ENCODE peak calls at places on chromosomes 5 and 9, in five cellular contexts. E is Panc1, T is stomach, Q is breast epithelium, N is HepG2. L is an unnamed sample.

GRCh38 chr9:37031902-37032301 is 2.2 kb downstream of the PAX5 start:
- DNase-seq in E (no peak), T (no peak), Q (no peak), N (no peak), L (no peak)

GRCh38 chr9:30301271-30301963 is 2083.0 kb upstream of the ACO1 start:
- DNase-seq in E (no peak), T (no peak), Q (no peak), N (no peak), L (peak; percentile 45)

GRCh38 chr5:61919920-61920319 is 386.1 kb upstream of the KIF2A start:
- DNase-seq in E (no peak), T (peak; percentile 28), Q (no peak), N (peak; percentile 56), L (no peak)

GRCh38 chr9:123609844-123610243 is 253.8 kb downstream of the CRB2 start:
- DNase-seq in E (no peak), T (no peak), Q (no peak), N (no peak), L (no peak)

GRCh38 chr5:118832974-118833373 is 155.4 kb downstream of the DTWD2 start:
- DNase-seq in E (no peak), T (no peak), Q (no peak), N (no peak), L (no peak)

GRCh38 chr9:133429641-133430161 is 7.5 kb downstream of the ADAMTS13 start:
- DNase-seq in E (no peak), T (peak; percentile 65), Q (no peak), N (peak; percentile 21), L (no peak)

GRCh38 chr9:36092509-36093215 is 43.9 kb upstream of the GLIPR2 start:
- DNase-seq in E (no peak), T (no peak), Q (no peak), N (no peak), L (no peak)

GRCh38 chr9:129312251-129312650 is 134.2 kb upstream of the IER5L start:
- DNase-seq in E (no peak), T (no peak), Q (no peak), N (no peak), L (no peak)

GRCh38 chr5:171953860-171954701 is 52.4 kb downstream of the FBXW11 start:
- DNase-seq in E (peak; percentile 85), T (no peak), Q (no peak), N (peak; percentile 62), L (no peak)

GRCh38 chr5:175444060-175444904 is at the start of gene DRD1:
- DNase-seq in E (no peak), T (peak; percentile 57), Q (no peak), N (no peak), L (no peak)

GRCh38 chr9:109273869-109274268 is 47.0 kb downstream of the EPB41L4B start:
- DNase-seq in E (no peak), T (no peak), Q (no peak), N (no peak), L (no peak)

GRCh38 chr9:108622467-108622866 is 233.3 kb downstream of the ACTL7B start:
- DNase-seq in E (no peak), T (no peak), Q (no peak), N (no peak), L (no peak)

GRCh38 chr5:87722286-87722685 is 309.6 kb upstream of the CCNH start:
- DNase-seq in E (no peak), T (no peak), Q (no peak), N (no peak), L (no peak)

GRCh38 chr9:34500623-34501267 is 22.0 kb downstream of the ENHO start:
- DNase-seq in E (peak; percentile 62), T (peak; percentile 69), Q (peak; percentile 23), N (peak; percentile 18), L (peak; percentile 28)

GRCh38 chr9:126222363-126222834 is 104.2 kb upstream of the MVB12B start:
- DNase-seq in E (no peak), T (no peak), Q (no peak), N (no peak), L (no peak)

GRCh38 chr5:65395526-65396155 is 86.1 kb downstream of the ADAMTS6 start:
- DNase-seq in E (no peak), T (no peak), Q (no peak), N (no peak), L (no peak)

GRCh38 chr5:140648132-140648432 is 453 bp downstream of the IK start:
- DNase-seq in E (no peak), T (no peak), Q (no peak), N (no peak), L (no peak)

GRCh38 chr9:95644377-95644776 is 127.6 kb upstream of the PTCH1 start:
- DNase-seq in E (no peak), T (no peak), Q (no peak), N (no peak), L (no peak)

GRCh38 chr5:153565822-153566221 is 75.4 kb downstream of the GRIA1 start:
- DNase-seq in E (no peak), T (no peak), Q (no peak), N (no peak), L (no peak)

GRCh38 chr9:126125177-126125576 is 201.5 kb upstream of the MVB12B start:
- DNase-seq in E (no peak), T (no peak), Q (no peak), N (no peak), L (no peak)

GRCh38 chr5:133309166-133309791 is 257.5 kb downstream of the HSPA4 start:
- DNase-seq in E (no peak), T (no peak), Q (no peak), N (no peak), L (no peak)

GRCh38 chr5:150297236-150297890 is 5.3 kb downstream of the ARSI start:
- DNase-seq in E (no peak), T (no peak), Q (no peak), N (no peak), L (no peak)

GRCh38 chr9:79633558-79633957 is 61.8 kb downstream of the TLE4 start:
- DNase-seq in E (no peak), T (no peak), Q (no peak), N (no peak), L (no peak)

GRCh38 chr9:120742951-120743416 is 28.7 kb upstream of the MEGF9 start:
- DNase-seq in E (peak; percentile 17), T (no peak), Q (no peak), N (peak; percentile 70), L (no peak)

GRCh38 chr5:127870914-127871313 is 167.7 kb downstream of the CCDC192 start:
- DNase-seq in E (no peak), T (peak; percentile 78), Q (peak; percentile 83), N (no peak), L (no peak)

GRCh38 chr9:130682490-130683121 is 11.0 kb upstream of the EXOSC2 start:
- DNase-seq in E (no peak), T (peak; percentile 88), Q (peak; percentile 65), N (peak; percentile 62), L (peak; percentile 64)
- TF ChIP-seq POLR2AphosphoS5 in E (no peak), T (peak; percentile 53), Q (no peak), N (no peak), L (no peak)

DNA sequence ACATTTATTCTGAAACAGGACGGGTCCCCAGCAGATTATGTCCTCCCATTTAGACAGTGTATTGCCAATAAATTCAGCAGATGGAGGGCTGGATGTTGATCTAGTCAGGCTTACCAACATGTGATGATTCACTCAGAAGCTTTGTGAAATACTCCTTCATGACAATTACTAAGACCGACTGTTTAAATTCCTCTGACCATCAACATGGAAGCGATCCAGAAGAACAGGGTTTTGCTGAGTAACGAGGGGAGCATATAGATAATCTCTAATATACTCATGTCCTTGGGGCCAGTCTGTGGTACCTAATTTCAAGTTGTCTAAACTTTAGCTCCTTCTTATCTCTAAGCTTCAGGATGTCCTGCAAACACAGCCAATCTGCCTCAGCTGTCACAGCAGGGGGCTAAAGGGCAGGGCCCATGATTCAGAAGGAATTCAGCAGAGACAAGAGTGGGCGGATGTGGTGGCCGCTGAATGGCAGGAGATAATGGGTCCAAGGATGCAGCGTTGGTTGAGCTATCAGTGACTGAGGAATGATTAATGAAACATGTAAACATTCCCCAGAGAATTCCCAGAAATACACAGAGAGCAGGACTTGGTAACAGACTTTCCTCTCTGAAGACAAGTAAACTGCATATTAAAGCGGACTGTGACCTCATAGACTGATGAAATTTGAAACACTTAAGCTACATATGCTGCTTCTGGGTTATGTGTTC is 109.4 kb downstream of the ANKRD55 start:
- DNase-seq in E (peak; percentile 98), T (peak; percentile 27), Q (no peak), N (peak; percentile 99), L (no peak)
- TF ChIP-seq POLR2AphosphoS5 in E (no peak), T (peak; percentile 71), Q (peak; percentile 52), N (peak; percentile 26), L (no peak)

DNA sequence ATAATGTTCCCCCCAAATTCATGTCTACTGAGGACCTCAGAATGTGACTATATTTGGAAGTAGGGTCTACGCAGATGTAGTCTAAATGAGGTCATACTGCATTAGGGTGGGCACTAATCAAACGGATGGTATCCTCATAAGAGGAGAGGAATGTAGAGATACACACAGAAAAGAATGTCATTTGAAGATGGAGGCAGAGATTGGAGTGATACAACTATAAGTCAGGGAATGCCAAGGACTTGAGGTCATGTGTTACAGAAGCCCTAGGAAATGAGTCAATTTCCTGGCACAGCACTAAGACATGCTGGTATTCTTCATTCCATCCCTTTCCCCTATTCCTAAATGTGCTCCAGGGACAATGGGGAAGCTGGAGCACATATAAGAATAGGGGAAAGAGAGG is 758 bp upstream of the PDCD1LG2 start:
- DNase-seq in E (peak; percentile 25), T (no peak), Q (no peak), N (no peak), L (no peak)
- TF ChIP-seq POLR2AphosphoS5 in E (no peak), T (no peak), Q (no peak), N (no peak), L (no peak)

GRCh38 chr5:177443144-177443983 is 3.2 kb upstream of the PRR7 start:
- DNase-seq in E (no peak), T (no peak), Q (no peak), N (no peak), L (peak; percentile 22)

GRCh38 chr5:177446184-177447065 is at the start of gene PRR7:
- DNase-seq in E (no peak), T (peak; percentile 66), Q (no peak), N (no peak), L (peak; percentile 63)

GRCh38 chr5:177442066-177442836 is 4.4 kb upstream of the PRR7 start:
- DNase-seq in E (no peak), T (no peak), Q (no peak), N (no peak), L (peak; percentile 36)

GRCh38 chr5:177445052-177446016 is 1.3 kb upstream of the PRR7 start:
- DNase-seq in E (no peak), T (no peak), Q (no peak), N (no peak), L (peak; percentile 48)

DNA sequence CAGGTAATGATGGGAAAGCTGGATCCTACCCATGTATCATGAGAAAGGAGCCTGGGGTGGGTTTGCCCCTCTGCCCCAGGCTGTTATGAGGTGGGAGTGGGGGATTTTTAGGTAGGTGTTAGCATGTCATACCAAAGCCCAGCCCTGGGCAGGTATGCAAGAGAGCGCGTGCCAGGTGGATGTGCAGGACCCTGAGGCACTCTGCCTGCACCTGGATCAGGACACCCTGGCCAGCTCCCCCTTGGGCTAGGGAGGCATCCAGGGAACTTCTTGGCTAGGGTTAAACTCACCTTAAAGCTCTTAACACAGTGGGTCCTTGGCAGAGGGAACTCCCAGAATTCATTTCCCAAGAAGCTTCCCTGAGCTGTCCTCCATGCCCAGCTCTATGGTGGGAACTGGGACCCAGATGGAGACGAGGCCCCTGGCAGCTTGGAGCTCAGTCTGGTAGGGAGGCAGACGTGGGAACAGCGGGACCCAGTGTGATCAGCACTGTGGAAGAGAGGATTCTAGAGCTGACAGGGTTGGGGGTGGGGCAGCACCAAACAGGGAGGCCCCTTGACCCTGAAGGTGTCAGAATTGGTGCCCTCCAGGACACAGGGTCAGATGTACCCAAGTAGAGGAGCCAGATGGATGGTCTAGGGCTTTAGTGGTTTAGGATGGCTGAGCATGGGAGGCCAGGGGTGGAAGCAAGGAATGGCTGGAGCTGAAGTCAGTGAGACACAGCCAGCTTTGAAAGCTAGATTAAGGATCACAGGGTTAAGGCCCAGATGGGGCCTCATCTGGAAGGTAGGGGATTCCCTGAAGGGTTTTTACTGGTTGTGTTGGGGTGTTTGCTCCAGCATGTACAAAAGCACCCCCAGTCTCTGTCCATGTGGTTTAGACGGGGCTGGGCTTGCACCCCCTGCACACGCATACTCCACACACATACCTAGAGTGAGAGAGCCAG is 2.2 kb upstream of the PRR7 start:
- DNase-seq in E (no peak), T (no peak), Q (no peak), N (no peak), L (peak; percentile 35)
- TF ChIP-seq POLR2AphosphoS5 in E (no peak), T (no peak), Q (no peak), N (no peak), L (peak; percentile 36)